ENCODE peak calls at places on chromosome 15, in eight cellular contexts. One of them, this sample, is unnamed.

GRCh38 chr15:69576035-69576526 is 123.5 kb downstream of the RPLP1 start:
- DNase-seq in cardiac fibroblast: peak
- DNase-seq in neural progenitor cell: peak
- DNase-seq in activated T-cell treated with anti-CD3 and anti-CD28 coated beads for 4 hours: peak
- DNase-seq in amniotic stem cell: no peak
- DNase-seq in fibroblast of the aortic adventitia: peak
- DNase-seq in ELF-1: peak
- DNase-seq in posterior vena cava: peak
- DNase-seq in this sample: peak

GRCh38 chr15:58227706-58228543 is 89.7 kb downstream of the AQP9 start:
- DNase-seq in neural progenitor cell: peak
- DNase-seq in amniotic stem cell: peak
- DNase-seq in posterior vena cava: peak
- DNase-seq in fibroblast of the aortic adventitia: peak
- DNase-seq in cardiac fibroblast: peak
- DNase-seq in ELF-1: peak
- DNase-seq in activated T-cell treated with anti-CD3 and anti-CD28 coated beads for 4 hours: peak
- DNase-seq in this sample: peak

GRCh38 chr15:58203537-58203936 is 65.4 kb downstream of the AQP9 start:
- DNase-seq in posterior vena cava: no peak
- DNase-seq in ELF-1: no peak
- DNase-seq in amniotic stem cell: peak
- DNase-seq in fibroblast of the aortic adventitia: peak
- DNase-seq in activated T-cell treated with anti-CD3 and anti-CD28 coated beads for 4 hours: no peak
- DNase-seq in cardiac fibroblast: peak
- DNase-seq in neural progenitor cell: no peak
- DNase-seq in this sample: no peak

GRCh38 chr15:44801797-44802196 is 65.5 kb downstream of the TRIM69 start:
- DNase-seq in neural progenitor cell: no peak
- DNase-seq in cardiac fibroblast: no peak
- DNase-seq in fibroblast of the aortic adventitia: peak
- DNase-seq in activated T-cell treated with anti-CD3 and anti-CD28 coated beads for 4 hours: no peak
- DNase-seq in ELF-1: no peak
- DNase-seq in posterior vena cava: no peak
- DNase-seq in amniotic stem cell: no peak
- DNase-seq in this sample: no peak

GRCh38 chr15:70653426-70653825 is 109.9 kb downstream of the UACA start:
- DNase-seq in activated T-cell treated with anti-CD3 and anti-CD28 coated beads for 4 hours: no peak
- DNase-seq in posterior vena cava: no peak
- DNase-seq in fibroblast of the aortic adventitia: no peak
- DNase-seq in neural progenitor cell: no peak
- DNase-seq in amniotic stem cell: no peak
- DNase-seq in ELF-1: no peak
- DNase-seq in cardiac fibroblast: no peak
- DNase-seq in this sample: no peak

GRCh38 chr15:92681141-92681622 is 25.6 kb upstream of the FAM174B start:
- DNase-seq in amniotic stem cell: peak
- DNase-seq in activated T-cell treated with anti-CD3 and anti-CD28 coated beads for 4 hours: no peak
- DNase-seq in posterior vena cava: no peak
- DNase-seq in neural progenitor cell: no peak
- DNase-seq in cardiac fibroblast: peak
- DNase-seq in fibroblast of the aortic adventitia: peak
- DNase-seq in ELF-1: no peak
- DNase-seq in this sample: no peak

GRCh38 chr15:101156509-101157159 is 95.2 kb downstream of the CHSY1 start:
- DNase-seq in posterior vena cava: no peak
- DNase-seq in cardiac fibroblast: peak
- DNase-seq in neural progenitor cell: no peak
- DNase-seq in activated T-cell treated with anti-CD3 and anti-CD28 coated beads for 4 hours: no peak
- DNase-seq in ELF-1: no peak
- DNase-seq in amniotic stem cell: no peak
- DNase-seq in fibroblast of the aortic adventitia: peak
- DNase-seq in this sample: no peak

GRCh38 chr15:69660114-69660513 is 207.5 kb downstream of the RPLP1 start:
- DNase-seq in posterior vena cava: no peak
- DNase-seq in amniotic stem cell: no peak
- DNase-seq in fibroblast of the aortic adventitia: no peak
- DNase-seq in activated T-cell treated with anti-CD3 and anti-CD28 coated beads for 4 hours: no peak
- DNase-seq in cardiac fibroblast: no peak
- DNase-seq in ELF-1: no peak
- DNase-seq in neural progenitor cell: no peak
- DNase-seq in this sample: no peak

GRCh38 chr15:52217186-52217585 is 26.0 kb upstream of the GNB5 start:
- DNase-seq in fibroblast of the aortic adventitia: no peak
- DNase-seq in ELF-1: peak
- DNase-seq in amniotic stem cell: no peak
- DNase-seq in posterior vena cava: no peak
- DNase-seq in neural progenitor cell: peak
- DNase-seq in activated T-cell treated with anti-CD3 and anti-CD28 coated beads for 4 hours: no peak
- DNase-seq in cardiac fibroblast: no peak
- DNase-seq in this sample: peak

GRCh38 chr15:51623386-51623938 is 891 bp upstream of the DMXL2 start:
- DNase-seq in fibroblast of the aortic adventitia: no peak
- DNase-seq in amniotic stem cell: no peak
- DNase-seq in cardiac fibroblast: no peak
- DNase-seq in activated T-cell treated with anti-CD3 and anti-CD28 coated beads for 4 hours: no peak
- DNase-seq in posterior vena cava: no peak
- DNase-seq in neural progenitor cell: no peak
- DNase-seq in ELF-1: no peak
- DNase-seq in this sample: peak

GRCh38 chr15:47983533-47983932 is 137.3 kb upstream of the SLC24A5 start:
- DNase-seq in amniotic stem cell: no peak
- DNase-seq in neural progenitor cell: peak
- DNase-seq in activated T-cell treated with anti-CD3 and anti-CD28 coated beads for 4 hours: no peak
- DNase-seq in cardiac fibroblast: no peak
- DNase-seq in ELF-1: no peak
- DNase-seq in fibroblast of the aortic adventitia: no peak
- DNase-seq in posterior vena cava: no peak
- DNase-seq in this sample: peak

GRCh38 chr15:52445954-52446353 is 82.7 kb downstream of the MYO5A start:
- DNase-seq in activated T-cell treated with anti-CD3 and anti-CD28 coated beads for 4 hours: no peak
- DNase-seq in amniotic stem cell: no peak
- DNase-seq in ELF-1: peak
- DNase-seq in fibroblast of the aortic adventitia: no peak
- DNase-seq in posterior vena cava: no peak
- DNase-seq in cardiac fibroblast: no peak
- DNase-seq in neural progenitor cell: no peak
- DNase-seq in this sample: no peak

GRCh38 chr15:52238149-52238548 is 47.0 kb upstream of the GNB5 start:
- DNase-seq in amniotic stem cell: no peak
- DNase-seq in cardiac fibroblast: no peak
- DNase-seq in neural progenitor cell: no peak
- DNase-seq in fibroblast of the aortic adventitia: no peak
- DNase-seq in posterior vena cava: no peak
- DNase-seq in ELF-1: no peak
- DNase-seq in activated T-cell treated with anti-CD3 and anti-CD28 coated beads for 4 hours: no peak
- DNase-seq in this sample: no peak

GRCh38 chr15:79218588-79219200 is 63.8 kb upstream of the ANKRD34C start:
- DNase-seq in posterior vena cava: no peak
- DNase-seq in neural progenitor cell: no peak
- DNase-seq in fibroblast of the aortic adventitia: peak
- DNase-seq in amniotic stem cell: no peak
- DNase-seq in cardiac fibroblast: peak
- DNase-seq in ELF-1: no peak
- DNase-seq in activated T-cell treated with anti-CD3 and anti-CD28 coated beads for 4 hours: no peak
- DNase-seq in this sample: no peak

GRCh38 chr15:85374831-85375230 is 5.6 kb upstream of the AKAP13 start:
- DNase-seq in activated T-cell treated with anti-CD3 and anti-CD28 coated beads for 4 hours: no peak
- DNase-seq in neural progenitor cell: no peak
- DNase-seq in cardiac fibroblast: no peak
- DNase-seq in posterior vena cava: no peak
- DNase-seq in fibroblast of the aortic adventitia: no peak
- DNase-seq in ELF-1: no peak
- DNase-seq in amniotic stem cell: no peak
- DNase-seq in this sample: no peak

GRCh38 chr15:85927936-85928537 is 133.3 kb upstream of the KLHL25 start:
- DNase-seq in activated T-cell treated with anti-CD3 and anti-CD28 coated beads for 4 hours: no peak
- DNase-seq in neural progenitor cell: no peak
- DNase-seq in amniotic stem cell: no peak
- DNase-seq in fibroblast of the aortic adventitia: no peak
- DNase-seq in posterior vena cava: no peak
- DNase-seq in ELF-1: no peak
- DNase-seq in cardiac fibroblast: no peak
- DNase-seq in this sample: no peak

GRCh38 chr15:91271565-91272153 is 171.6 kb downstream of the SV2B start:
- DNase-seq in fibroblast of the aortic adventitia: peak
- DNase-seq in ELF-1: peak
- DNase-seq in neural progenitor cell: peak
- DNase-seq in posterior vena cava: no peak
- DNase-seq in activated T-cell treated with anti-CD3 and anti-CD28 coated beads for 4 hours: peak
- DNase-seq in amniotic stem cell: peak
- DNase-seq in cardiac fibroblast: peak
- DNase-seq in this sample: peak

GRCh38 chr15:63968700-63969099 is 77.6 kb downstream of the DAPK2 start:
- DNase-seq in cardiac fibroblast: no peak
- DNase-seq in fibroblast of the aortic adventitia: no peak
- DNase-seq in activated T-cell treated with anti-CD3 and anti-CD28 coated beads for 4 hours: no peak
- DNase-seq in amniotic stem cell: no peak
- DNase-seq in neural progenitor cell: peak
- DNase-seq in posterior vena cava: peak
- DNase-seq in ELF-1: peak
- DNase-seq in this sample: no peak

GRCh38 chr15:40766906-40767837 is 2.6 kb upstream of the C15orf62 start:
- DNase-seq in cardiac fibroblast: peak
- DNase-seq in posterior vena cava: no peak
- DNase-seq in fibroblast of the aortic adventitia: peak
- DNase-seq in amniotic stem cell: no peak
- DNase-seq in activated T-cell treated with anti-CD3 and anti-CD28 coated beads for 4 hours: no peak
- DNase-seq in neural progenitor cell: no peak
- DNase-seq in ELF-1: peak
- DNase-seq in this sample: no peak

GRCh38 chr15:25810154-25810553 is 53.0 kb downstream of the ATP10A start:
- DNase-seq in cardiac fibroblast: no peak
- DNase-seq in neural progenitor cell: no peak
- DNase-seq in amniotic stem cell: no peak
- DNase-seq in activated T-cell treated with anti-CD3 and anti-CD28 coated beads for 4 hours: no peak
- DNase-seq in fibroblast of the aortic adventitia: no peak
- DNase-seq in posterior vena cava: no peak
- DNase-seq in ELF-1: no peak
- DNase-seq in this sample: peak

GRCh38 chr15:23877502-23878412 is 190.7 kb upstream of the NDN start:
- DNase-seq in fibroblast of the aortic adventitia: no peak
- DNase-seq in ELF-1: peak
- DNase-seq in amniotic stem cell: no peak
- DNase-seq in neural progenitor cell: peak
- DNase-seq in cardiac fibroblast: peak
- DNase-seq in posterior vena cava: no peak
- DNase-seq in activated T-cell treated with anti-CD3 and anti-CD28 coated beads for 4 hours: no peak
- DNase-seq in this sample: peak

GRCh38 chr15:52528465-52529288 is at the start of gene MYO5A:
- DNase-seq in posterior vena cava: peak
- DNase-seq in amniotic stem cell: peak
- DNase-seq in cardiac fibroblast: peak
- DNase-seq in activated T-cell treated with anti-CD3 and anti-CD28 coated beads for 4 hours: peak
- DNase-seq in neural progenitor cell: peak
- DNase-seq in fibroblast of the aortic adventitia: peak
- DNase-seq in ELF-1: peak
- DNase-seq in this sample: peak

GRCh38 chr15:78065284-78065872 is 12.1 kb downstream of the TBC1D2B start:
- DNase-seq in neural progenitor cell: no peak
- DNase-seq in amniotic stem cell: peak
- DNase-seq in ELF-1: no peak
- DNase-seq in fibroblast of the aortic adventitia: peak
- DNase-seq in activated T-cell treated with anti-CD3 and anti-CD28 coated beads for 4 hours: no peak
- DNase-seq in posterior vena cava: peak
- DNase-seq in cardiac fibroblast: peak
- DNase-seq in this sample: peak

GRCh38 chr15:40305281-40305680 is 2.5 kb downstream of the PLCB2 start:
- DNase-seq in cardiac fibroblast: no peak
- DNase-seq in activated T-cell treated with anti-CD3 and anti-CD28 coated beads for 4 hours: no peak
- DNase-seq in neural progenitor cell: no peak
- DNase-seq in posterior vena cava: no peak
- DNase-seq in fibroblast of the aortic adventitia: no peak
- DNase-seq in ELF-1: no peak
- DNase-seq in amniotic stem cell: no peak
- DNase-seq in this sample: no peak

GRCh38 chr15:34776706-34777105 is 18.6 kb downstream of the ACTC1 start:
- DNase-seq in posterior vena cava: no peak
- DNase-seq in fibroblast of the aortic adventitia: no peak
- DNase-seq in cardiac fibroblast: no peak
- DNase-seq in amniotic stem cell: no peak
- DNase-seq in neural progenitor cell: no peak
- DNase-seq in ELF-1: no peak
- DNase-seq in activated T-cell treated with anti-CD3 and anti-CD28 coated beads for 4 hours: no peak
- DNase-seq in this sample: no peak

GRCh38 chr15:100256096-100256984 is 85.4 kb downstream of the ADAMTS17 start:
- DNase-seq in activated T-cell treated with anti-CD3 and anti-CD28 coated beads for 4 hours: no peak
- DNase-seq in cardiac fibroblast: no peak
- DNase-seq in neural progenitor cell: no peak
- DNase-seq in posterior vena cava: peak
- DNase-seq in ELF-1: no peak
- DNase-seq in fibroblast of the aortic adventitia: no peak
- DNase-seq in amniotic stem cell: no peak
- DNase-seq in this sample: no peak

GRCh38 chr15:43911235-43911661 is 84.4 kb downstream of the WDR76 start:
- DNase-seq in neural progenitor cell: no peak
- DNase-seq in activated T-cell treated with anti-CD3 and anti-CD28 coated beads for 4 hours: no peak
- DNase-seq in fibroblast of the aortic adventitia: peak
- DNase-seq in posterior vena cava: peak
- DNase-seq in amniotic stem cell: peak
- DNase-seq in ELF-1: no peak
- DNase-seq in cardiac fibroblast: peak
- DNase-seq in this sample: no peak

GRCh38 chr15:31609243-31609642 is 282.6 kb downstream of the KLF13 start:
- DNase-seq in fibroblast of the aortic adventitia: no peak
- DNase-seq in cardiac fibroblast: peak
- DNase-seq in amniotic stem cell: no peak
- DNase-seq in posterior vena cava: no peak
- DNase-seq in activated T-cell treated with anti-CD3 and anti-CD28 coated beads for 4 hours: no peak
- DNase-seq in ELF-1: peak
- DNase-seq in neural progenitor cell: no peak
- DNase-seq in this sample: no peak

GRCh38 chr15:81023483-81024264 is 23.0 kb downstream of the TLNRD1 start:
- DNase-seq in amniotic stem cell: peak
- DNase-seq in ELF-1: peak
- DNase-seq in cardiac fibroblast: peak
- DNase-seq in neural progenitor cell: no peak
- DNase-seq in posterior vena cava: peak
- DNase-seq in activated T-cell treated with anti-CD3 and anti-CD28 coated beads for 4 hours: no peak
- DNase-seq in fibroblast of the aortic adventitia: peak
- DNase-seq in this sample: peak

GRCh38 chr15:70670680-70671079 is 92.7 kb downstream of the UACA start:
- DNase-seq in posterior vena cava: no peak
- DNase-seq in neural progenitor cell: no peak
- DNase-seq in cardiac fibroblast: peak
- DNase-seq in activated T-cell treated with anti-CD3 and anti-CD28 coated beads for 4 hours: no peak
- DNase-seq in fibroblast of the aortic adventitia: peak
- DNase-seq in amniotic stem cell: no peak
- DNase-seq in ELF-1: no peak
- DNase-seq in this sample: no peak

GRCh38 chr15:91898843-91899242 is 45.3 kb downstream of the SLCO3A1 start:
- DNase-seq in posterior vena cava: no peak
- DNase-seq in activated T-cell treated with anti-CD3 and anti-CD28 coated beads for 4 hours: no peak
- DNase-seq in ELF-1: no peak
- DNase-seq in neural progenitor cell: no peak
- DNase-seq in fibroblast of the aortic adventitia: no peak
- DNase-seq in amniotic stem cell: no peak
- DNase-seq in cardiac fibroblast: no peak
- DNase-seq in this sample: no peak

GRCh38 chr15:52936489-52936888 is 146.4 kb upstream of the ONECUT1 start:
- DNase-seq in posterior vena cava: no peak
- DNase-seq in activated T-cell treated with anti-CD3 and anti-CD28 coated beads for 4 hours: no peak
- DNase-seq in cardiac fibroblast: no peak
- DNase-seq in neural progenitor cell: no peak
- DNase-seq in amniotic stem cell: no peak
- DNase-seq in ELF-1: no peak
- DNase-seq in fibroblast of the aortic adventitia: no peak
- DNase-seq in this sample: no peak

GRCh38 chr15:85473455-85473854 is 93.1 kb downstream of the AKAP13 start:
- DNase-seq in neural progenitor cell: no peak
- DNase-seq in fibroblast of the aortic adventitia: peak
- DNase-seq in activated T-cell treated with anti-CD3 and anti-CD28 coated beads for 4 hours: no peak
- DNase-seq in cardiac fibroblast: peak
- DNase-seq in posterior vena cava: no peak
- DNase-seq in ELF-1: peak
- DNase-seq in amniotic stem cell: no peak
- DNase-seq in this sample: no peak

GRCh38 chr15:85306946-85307686 is 73.3 kb upstream of the AKAP13 start:
- DNase-seq in cardiac fibroblast: no peak
- DNase-seq in neural progenitor cell: no peak
- DNase-seq in amniotic stem cell: no peak
- DNase-seq in posterior vena cava: no peak
- DNase-seq in fibroblast of the aortic adventitia: no peak
- DNase-seq in ELF-1: no peak
- DNase-seq in activated T-cell treated with anti-CD3 and anti-CD28 coated beads for 4 hours: no peak
- DNase-seq in this sample: peak